ENCODE peak calls at places on chromosomes 6 and 20, in four cellular contexts. T is tibial artery, U is left ventricle myocardium inferior, N is PC-9. W is an unnamed sample. For H3K36me3, the result is how much of the 10 kb centered on the place peaks cover.

GRCh38 chr6:14881399-14881798 is 364.5 kb upstream of the JARID2 start:
- DNase-seq in N (peak), T (no peak), U (no peak), W (peak)

GRCh38 chr20:62876826-62877728 is 15.5 kb upstream of the TCFL5 start:
- DNase-seq in T (peak), N (peak), U (peak), W (peak)

GRCh38 chr6:123913858-123914257 is 110.2 kb downstream of the NKAIN2 start:
- DNase-seq in U (no peak), T (no peak), N (no peak), W (no peak)

GRCh38 chr6:113011803-113012202 is 664.7 kb downstream of the RFPL4B start:
- DNase-seq in T (no peak), U (no peak), N (no peak), W (no peak)

GRCh38 chr6:130997061-130997753 is 65.8 kb downstream of the EPB41L2 start:
- DNase-seq in N (no peak), U (no peak), T (no peak), W (no peak)

GRCh38 chr6:15252205-15252604 is 6.3 kb downstream of the JARID2 start:
- DNase-seq in N (no peak), T (no peak), U (no peak), W (no peak)

GRCh38 chr6:111263837-111264236 is 176.5 kb downstream of the SLC16A10 start:
- DNase-seq in N (peak), U (no peak), T (no peak), W (no peak)

GRCh38 chr6:150491131-150491795 is 108.4 kb upstream of the PLEKHG1 start:
- DNase-seq in N (peak), T (no peak), U (no peak), W (peak)

GRCh38 chr6:138372711-138373463 is 4.8 kb upstream of the SMIM28 start:
- DNase-seq in U (no peak), N (peak), T (no peak), W (no peak)

GRCh38 chr6:148770408-148771211 is 23.8 kb downstream of the UST start:
- DNase-seq in T (no peak), N (no peak), U (no peak), W (peak)

GRCh38 chr6:45661667-45662066 is 283.9 kb upstream of the SUPT3H start:
- DNase-seq in N (no peak), T (no peak), U (no peak), W (no peak)

GRCh38 chr20:199996-200395 is 10.5 kb upstream of the DEFB128 start:
- DNase-seq in U (no peak), T (no peak), N (no peak), W (no peak)

GRCh38 chr6:44263357-44264100 is 1.8 kb downstream of the NFKBIE start:
- DNase-seq in N (peak), U (no peak), T (no peak), W (no peak)

GRCh38 chr6:140071601-140072062 is 697.2 kb upstream of the CITED2 start:
- DNase-seq in T (no peak), U (no peak), N (peak), W (no peak)

GRCh38 chr20:58584051-58584824 is 66.8 kb upstream of the STX16 start:
- DNase-seq in T (no peak), U (no peak), N (no peak), W (no peak)

GRCh38 chr20:1503564-1504227 is 12.5 kb upstream of the SIRPB2 start:
- DNase-seq in N (peak), U (peak), T (peak), W (peak)

GRCh38 chr6:44969446-44970175 is 358.5 kb upstream of the RUNX2 start:
- DNase-seq in T (no peak), U (no peak), N (no peak), W (no peak)

GRCh38 chr20:62156592-62157386 is 13.2 kb downstream of the SS18L1 start:
- DNase-seq in N (no peak), T (peak), U (peak), W (peak)

GRCh38 chr6:57097596-57097995 is 7.6 kb downstream of the ZNF451 start:
- DNase-seq in U (no peak), N (no peak), T (no peak), W (no peak)

GRCh38 chr6:106608080-106608668 is 21.1 kb downstream of the RTN4IP1 start:
- DNase-seq in T (no peak), U (no peak), N (peak), W (peak)

GRCh38 chr6:16130437-16130891 is 1.6 kb downstream of the MYLIP start:
- DNase-seq in T (no peak), U (no peak), N (peak), W (no peak)

GRCh38 chr6:148513145-148514071 is 170.8 kb downstream of the SASH1 start:
- DNase-seq in T (peak), N (no peak), U (no peak), W (no peak)

GRCh38 chr6:149852180-149852579 is 12.0 kb downstream of the LRP11 start:
- DNase-seq in U (no peak), T (no peak), N (peak), W (no peak)

GRCh38 chr20:961768-962167 is 40.3 kb downstream of the RSPO4 start:
- DNase-seq in N (no peak), T (no peak), U (no peak), W (no peak)

GRCh38 chr6:19070520-19070919 is 683.4 kb downstream of the RNF144B start:
- DNase-seq in T (no peak), N (no peak), U (no peak), W (no peak)

GRCh38 chr20:10848810-10849370 is 175.1 kb upstream of the JAG1 start:
- DNase-seq in T (no peak), U (peak), N (peak), W (peak)

GRCh38 chr20:7171911-7172310 is 404.4 kb downstream of the BMP2 start:
- DNase-seq in U (no peak), N (no peak), T (no peak), W (no peak)

GRCh38 chr6:132661906-132662305 is 2.9 kb upstream of the TAAR1 start:
- DNase-seq in U (no peak), N (no peak), T (no peak), W (no peak)

GRCh38 chr6:157823001-157823522 is at the start of gene SNX9:
- DNase-seq in U (peak), T (peak), N (no peak), W (peak)

GRCh38 chr6:163356324-163356723 is 58.2 kb upstream of the QKI start:
- DNase-seq in N (no peak), U (peak), T (peak), W (no peak)

GRCh38 chr6:117533775-117534174 is 51.3 kb downstream of the DCBLD1 start:
- DNase-seq in N (no peak), U (no peak), T (no peak), W (no peak)

GRCh38 chr20:24899153-24899552 is 49.9 kb upstream of the CST7 start:
- DNase-seq in U (no peak), N (no peak), T (no peak), W (no peak)

GRCh38 chr6:137799950-137800568 is 67.0 kb upstream of the TNFAIP3 start:
- DNase-seq in N (no peak), U (no peak), T (peak), W (peak)

GRCh38 chr6:113997106-113997505 is 26.2 kb upstream of the HDAC2 start:
- DNase-seq in U (no peak), T (no peak), N (peak), W (no peak)

GRCh38 chr6:75275067-75275466 is 9.5 kb downstream of the TMEM30A start:
- DNase-seq in T (no peak), U (no peak), N (peak), W (no peak)

GRCh38 chr20:58649288-58650180 is 1.5 kb upstream of the STX16 start:
- DNase-seq in T (peak), N (no peak), U (peak), W (peak)

GRCh38 chr20:40110241-40110910 is 578.7 kb downstream of the MAFB start:
- DNase-seq in U (peak), T (peak), N (peak), W (no peak)

GRCh38 chr6:42974919-42975505 is 4.0 kb downstream of the PEX6 start:
- DNase-seq in N (no peak), T (no peak), U (no peak), W (no peak)

GRCh38 chr20:13996265-13996664 is 949 bp downstream of the MACROD2 start:
- DNase-seq in N (no peak), T (no peak), U (no peak), W (peak)

DNA sequence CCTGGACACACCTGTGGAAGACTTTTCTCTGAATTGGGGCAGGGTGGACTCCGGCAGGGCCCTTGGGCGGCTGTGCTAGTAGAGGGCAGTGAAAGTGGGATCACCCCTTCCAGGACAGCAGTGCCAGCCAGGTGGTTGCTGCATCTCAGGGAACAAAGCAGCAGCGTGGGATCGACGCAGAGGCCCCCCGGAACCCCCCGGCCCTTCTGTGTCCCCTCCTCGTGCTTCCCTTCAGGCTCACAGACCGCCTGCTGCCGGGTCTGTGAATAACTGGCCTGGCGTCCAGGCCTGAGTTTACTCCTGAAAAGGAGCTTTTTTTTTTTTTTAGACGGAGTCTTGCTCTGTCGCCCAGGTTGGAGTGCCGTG is 8.9 kb upstream of the DNAJC5 start:
- DNase-seq in U (no peak), N (no peak), T (no peak), W (no peak)
- H3K36me3 ChIP-seq in U (half or more), N (under half), T (half or more), W (under half)

DNA sequence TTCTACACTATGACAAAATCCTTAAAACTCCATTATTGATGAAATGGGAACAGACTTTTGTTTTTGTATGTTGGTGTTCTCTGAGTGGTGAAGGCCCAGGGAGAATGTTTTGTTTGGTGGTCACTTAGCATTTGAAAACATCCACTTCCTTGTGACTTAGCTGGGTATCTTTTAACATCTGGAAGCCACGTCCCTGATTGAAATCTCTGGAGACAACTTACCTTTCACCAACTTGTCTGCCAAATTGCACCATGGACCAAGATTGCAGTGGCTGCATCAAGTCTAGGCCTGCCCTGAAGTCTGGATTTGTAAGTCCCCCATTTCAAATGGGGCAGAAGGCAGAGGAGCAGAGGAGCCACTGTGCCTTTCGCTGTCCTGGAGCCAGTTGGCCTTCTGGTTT is 534 bp upstream of the EFCAB8 start:
- DNase-seq in N (no peak), T (no peak), U (no peak), W (no peak)
- H3K27ac ChIP-seq in N (no peak), T (no peak), U (no peak), W (no peak)

DNA sequence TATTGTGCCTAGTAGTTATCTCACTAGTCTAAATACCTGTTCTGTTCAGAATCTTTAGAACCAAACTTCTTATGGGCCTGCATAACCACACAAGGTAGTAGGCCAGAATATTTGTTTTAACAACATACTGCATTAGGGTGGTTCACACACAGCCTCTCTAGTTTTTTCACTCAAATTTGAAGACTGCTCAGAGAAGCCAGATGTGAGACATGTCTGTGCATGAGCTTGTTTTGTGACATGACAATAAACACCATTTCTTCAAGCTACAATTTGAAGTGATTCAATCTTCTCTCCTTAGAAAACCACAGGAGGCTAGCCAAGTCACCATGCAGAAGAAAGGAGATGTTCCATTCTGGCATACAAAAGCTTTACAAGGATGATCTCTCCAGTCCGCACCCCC is 135.6 kb downstream of the MMS22L start:
- DNase-seq in U (no peak), N (no peak), T (no peak), W (no peak)
- H3K36me3 ChIP-seq in U (under half), N (under half), T (under half), W (under half)

GRCh38 chr20:35307666-35308653 is 15.7 kb upstream of the FAM83C start:
- DNase-seq in N (no peak), T (peak), U (peak), W (no peak)
- H3K27ac ChIP-seq in N (peak), T (peak), U (peak), W (peak)